ENCODE peak calls at places on chromosomes 7 and 10, in five cellular contexts. One of them, this sample, is unnamed.

GRCh38 chr10:118873080-118873737 is 118.4 kb upstream of the CACUL1 start:
- DNase-seq in mesenteric fat pad: no peak
- DNase-seq in T-helper 2 cell: no peak
- DNase-seq in NCI-H748 treated with DMSO at 0.1 percent for 48 hours: no peak
- DNase-seq in HAP-1: no peak
- DNase-seq in this sample: no peak

GRCh38 chr7:159015081-159015893 is 129.4 kb downstream of the VIPR2 start:
- DNase-seq in HAP-1: no peak
- DNase-seq in mesenteric fat pad: no peak
- DNase-seq in NCI-H748 treated with DMSO at 0.1 percent for 48 hours: no peak
- DNase-seq in T-helper 2 cell: no peak
- DNase-seq in this sample: no peak

GRCh38 chr10:2856598-2856997 is 210.8 kb upstream of the PFKP start:
- DNase-seq in NCI-H748 treated with DMSO at 0.1 percent for 48 hours: peak
- DNase-seq in mesenteric fat pad: no peak
- DNase-seq in T-helper 2 cell: no peak
- DNase-seq in HAP-1: no peak
- DNase-seq in this sample: no peak

GRCh38 chr10:76311752-76312699 is 880.6 kb downstream of the LRMDA start:
- DNase-seq in NCI-H748 treated with DMSO at 0.1 percent for 48 hours: peak
- DNase-seq in T-helper 2 cell: no peak
- DNase-seq in mesenteric fat pad: no peak
- DNase-seq in HAP-1: peak
- DNase-seq in this sample: no peak

GRCh38 chr7:134427896-134428295 is 31.0 kb downstream of the AKR1B1 start:
- DNase-seq in NCI-H748 treated with DMSO at 0.1 percent for 48 hours: no peak
- DNase-seq in mesenteric fat pad: no peak
- DNase-seq in T-helper 2 cell: no peak
- DNase-seq in HAP-1: no peak
- DNase-seq in this sample: no peak

GRCh38 chr10:116138897-116139296 is 134.1 kb downstream of the GFRA1 start:
- DNase-seq in HAP-1: no peak
- DNase-seq in mesenteric fat pad: no peak
- DNase-seq in NCI-H748 treated with DMSO at 0.1 percent for 48 hours: peak
- DNase-seq in T-helper 2 cell: no peak
- DNase-seq in this sample: no peak

GRCh38 chr7:87234949-87235348 is 15.4 kb upstream of the TMEM243 start:
- DNase-seq in HAP-1: no peak
- DNase-seq in NCI-H748 treated with DMSO at 0.1 percent for 48 hours: no peak
- DNase-seq in T-helper 2 cell: no peak
- DNase-seq in mesenteric fat pad: no peak
- DNase-seq in this sample: no peak

GRCh38 chr10:132510174-132510611 is 27.4 kb upstream of the INPP5A start:
- DNase-seq in HAP-1: no peak
- DNase-seq in mesenteric fat pad: no peak
- DNase-seq in T-helper 2 cell: no peak
- DNase-seq in NCI-H748 treated with DMSO at 0.1 percent for 48 hours: no peak
- DNase-seq in this sample: peak

GRCh38 chr10:11171452-11171851 is 153.8 kb downstream of the CELF2 start:
- DNase-seq in NCI-H748 treated with DMSO at 0.1 percent for 48 hours: no peak
- DNase-seq in mesenteric fat pad: no peak
- DNase-seq in T-helper 2 cell: no peak
- DNase-seq in HAP-1: no peak
- DNase-seq in this sample: no peak

GRCh38 chr10:60964257-60965235 is 20.6 kb upstream of the RHOBTB1 start:
- DNase-seq in HAP-1: peak
- DNase-seq in NCI-H748 treated with DMSO at 0.1 percent for 48 hours: peak
- DNase-seq in T-helper 2 cell: peak
- DNase-seq in mesenteric fat pad: no peak
- DNase-seq in this sample: peak

GRCh38 chr7:112272921-112273561 is 66.5 kb downstream of the ZNF277 start:
- DNase-seq in T-helper 2 cell: no peak
- DNase-seq in NCI-H748 treated with DMSO at 0.1 percent for 48 hours: no peak
- DNase-seq in mesenteric fat pad: no peak
- DNase-seq in HAP-1: no peak
- DNase-seq in this sample: no peak